ENCODE peak calls at places on chromosome 12, in nine cellular contexts. Z is adipocyte, O is NB4, B is Caki2, W is psoas muscle, G is brain microvascular endothelial cell, V is endothelial cell, M is ELF-1, R is kidney epithelial cell. J is an unnamed sample.

GRCh38 chr12:1445807-1446206 is 148.6 kb downstream of the FBXL14 start:
- DNase-seq in R (no peak), B (no peak), M (peak; percentile 69), V (no peak), O (no peak), W (no peak), Z (no peak), G (no peak), J (no peak)

GRCh38 chr12:52121848-52122838 is 42.6 kb downstream of the SMIM41 start:
- DNase-seq in W (peak; percentile 82), O (peak; percentile 76), Z (peak; percentile 75), B (peak; percentile 55), V (peak; percentile 75), M (peak; percentile 80), G (peak; percentile 22), R (no peak), J (peak; percentile 64)

GRCh38 chr12:3040663-3041544 is 36.3 kb upstream of the TSPAN9 start:
- DNase-seq in O (no peak), M (no peak), R (no peak), B (no peak), G (no peak), W (no peak), Z (no peak), V (no peak), J (no peak)

GRCh38 chr12:19561411-19561961 is 122.2 kb downstream of the AEBP2 start:
- DNase-seq in W (no peak), V (no peak), G (peak; percentile 33), R (no peak), O (no peak), M (no peak), Z (no peak), B (no peak), J (no peak)

GRCh38 chr12:44876554-44877275 is 600 bp upstream of the NELL2 start:
- DNase-seq in W (peak; percentile 45), O (no peak), M (peak; percentile 79), V (peak; percentile 59), B (peak; percentile 73), Z (peak; percentile 47), R (no peak), G (no peak), J (peak; percentile 48)

GRCh38 chr12:51793201-51793600 is 55.3 kb downstream of the FIGNL2 start:
- DNase-seq in R (no peak), B (no peak), W (no peak), O (no peak), V (no peak), M (no peak), Z (peak; percentile 28), G (no peak), J (no peak)

GRCh38 chr12:12379831-12380730 is 23.2 kb downstream of the BORCS5 start:
- DNase-seq in O (peak; percentile 21), M (no peak), R (no peak), Z (peak; percentile 33), G (no peak), B (no peak), V (no peak), W (no peak), J (peak; percentile 51)

GRCh38 chr12:106291342-106291741 is 11.2 kb upstream of the TCP11L2 start:
- DNase-seq in B (no peak), M (no peak), Z (no peak), R (no peak), G (no peak), V (no peak), O (no peak), W (no peak), J (no peak)

GRCh38 chr12:104522985-104523719 is 66.4 kb downstream of the CHST11 start:
- DNase-seq in M (no peak), O (peak; percentile 70), V (no peak), B (no peak), G (no peak), R (no peak), W (no peak), Z (peak; percentile 24), J (no peak)

GRCh38 chr12:54175130-54175963 is 13.4 kb downstream of the SMUG1 start:
- DNase-seq in Z (no peak), V (no peak), O (peak; percentile 72), G (no peak), W (no peak), M (no peak), B (no peak), R (no peak), J (no peak)

GRCh38 chr12:110585231-110585799 is 2.2 kb upstream of the PPTC7 start:
- DNase-seq in R (no peak), M (no peak), Z (peak; percentile 50), V (peak; percentile 18), W (no peak), O (no peak), G (no peak), B (no peak), J (no peak)

GRCh38 chr12:58313091-58313855 is 371.9 kb downstream of the ATP23 start:
- DNase-seq in G (peak; percentile 80), O (no peak), M (no peak), V (no peak), R (peak; percentile 60), W (no peak), Z (peak; percentile 70), B (no peak), J (no peak)

GRCh38 chr12:24574538-24574937 is 374.4 kb downstream of the BCAT1 start:
- DNase-seq in G (no peak), M (peak; percentile 52), W (no peak), B (no peak), R (no peak), Z (no peak), O (no peak), V (no peak), J (no peak)

GRCh38 chr12:9702239-9702638 is 30.7 kb downstream of the CLECL1 start:
- DNase-seq in O (no peak), R (no peak), M (no peak), B (no peak), G (no peak), V (no peak), W (no peak), Z (no peak), J (peak; percentile 48)

GRCh38 chr12:41794341-41794740 is 350.3 kb downstream of the GXYLT1 start:
- DNase-seq in B (no peak), W (no peak), O (no peak), M (no peak), V (no peak), G (no peak), Z (no peak), R (no peak), J (no peak)

GRCh38 chr12:27693403-27693802 is 2.8 kb upstream of the REP15 start:
- DNase-seq in V (no peak), O (no peak), M (no peak), Z (no peak), R (no peak), W (no peak), G (no peak), B (no peak), J (no peak)

GRCh38 chr12:28121899-28122655 is 68.2 kb upstream of the CCDC91 start:
- DNase-seq in W (no peak), R (no peak), B (no peak), M (no peak), O (no peak), Z (no peak), G (no peak), V (no peak), J (no peak)

GRCh38 chr12:66044731-66045130 is 85.8 kb downstream of the LLPH start:
- DNase-seq in V (no peak), G (peak; percentile 73), B (no peak), M (no peak), W (no peak), R (no peak), O (no peak), Z (peak; percentile 53), J (no peak)

GRCh38 chr12:89862511-89863331 is 154.1 kb upstream of the ATP2B1 start:
- DNase-seq in G (no peak), V (peak; percentile 6), R (no peak), W (no peak), O (peak; percentile 92), B (no peak), M (no peak), Z (peak; percentile 25), J (peak; percentile 41)

GRCh38 chr12:17076335-17076734 is 470.4 kb upstream of the LMO3 start:
- DNase-seq in M (no peak), W (no peak), V (no peak), Z (no peak), O (no peak), B (peak; percentile 18), G (no peak), R (no peak), J (no peak)

GRCh38 chr12:63163542-63163941 is 12.5 kb upstream of the AVPR1A start:
- DNase-seq in B (no peak), O (no peak), V (no peak), R (no peak), Z (no peak), M (no peak), G (no peak), W (no peak), J (no peak)

GRCh38 chr12:103387385-103387784 is 108.4 kb downstream of the C12orf42 start:
- DNase-seq in R (no peak), W (no peak), B (no peak), M (no peak), Z (no peak), G (no peak), V (no peak), O (no peak), J (no peak)

GRCh38 chr12:107684029-107684790 is 1.4 kb upstream of the PWP1 start:
- DNase-seq in O (no peak), Z (peak; percentile 8), W (no peak), V (no peak), G (peak; percentile 5), R (no peak), M (no peak), B (no peak), J (no peak)

GRCh38 chr12:11725616-11726015 is 76.1 kb downstream of the ETV6 start:
- DNase-seq in R (no peak), W (no peak), V (no peak), G (no peak), Z (no peak), O (peak; percentile 35), B (no peak), M (no peak), J (no peak)

GRCh38 chr12:98595152-98595988 is 1.9 kb downstream of the SLC25A3 start:
- DNase-seq in G (peak; percentile 25), W (no peak), B (peak; percentile 60), M (no peak), V (no peak), R (peak; percentile 38), Z (peak; percentile 82), O (peak; percentile 32), J (no peak)

GRCh38 chr12:109611223-109611622 is 37.6 kb downstream of the MVK start:
- DNase-seq in W (no peak), R (no peak), M (peak; percentile 33), V (no peak), B (no peak), Z (no peak), G (no peak), O (no peak), J (no peak)

GRCh38 chr12:75452675-75453330 is 27.8 kb upstream of the GLIPR1 start:
- DNase-seq in B (no peak), W (no peak), V (no peak), G (peak; percentile 63), M (no peak), R (no peak), O (no peak), Z (peak; percentile 33), J (no peak)

GRCh38 chr12:52439845-52440244 is 5.7 kb upstream of the KRT75 start:
- DNase-seq in R (no peak), M (no peak), O (no peak), B (no peak), W (no peak), G (no peak), V (no peak), Z (no peak), J (no peak)

GRCh38 chr12:53754633-53755261 is 3.0 kb upstream of the CISTR start:
- DNase-seq in M (no peak), Z (peak; percentile 54), G (no peak), B (no peak), W (no peak), V (no peak), O (no peak), R (no peak), J (no peak)

GRCh38 chr12:66119870-66120241 is 10.7 kb downstream of the LLPH start:
- DNase-seq in M (no peak), O (peak; percentile 79), W (no peak), Z (no peak), R (no peak), B (no peak), V (no peak), G (no peak), J (no peak)

GRCh38 chr12:118337194-118337838 is 35.4 kb downstream of the TAOK3 start:
- DNase-seq in O (no peak), R (no peak), B (no peak), M (no peak), W (no peak), G (peak; percentile 49), V (no peak), Z (peak; percentile 73), J (no peak)